ENCODE peak calls at places on chromosomes 12 and 14, in seven cellular contexts. One of them, this sample, is unnamed.

GRCh38 chr12:20044836-20045235 is 323.5 kb upstream of the PDE3A start:
- DNase-seq in PC-9: no peak
- DNase-seq in H1: no peak
- DNase-seq in HepG2: no peak
- DNase-seq in mammary epithelial cell: no peak
- DNase-seq in GM23248: peak; percentile 56
- DNase-seq in neuronal stem cell: no peak
- DNase-seq in this sample: peak; percentile 62

GRCh38 chr12:102474438-102475064 is 5.8 kb downstream of the IGF1 start:
- DNase-seq in HepG2: no peak
- DNase-seq in GM23248: peak; percentile 26
- DNase-seq in H1: no peak
- DNase-seq in neuronal stem cell: no peak
- DNase-seq in PC-9: no peak
- DNase-seq in mammary epithelial cell: peak; percentile 3
- DNase-seq in this sample: no peak

GRCh38 chr12:53500119-53500775 is 836 bp upstream of the TARBP2 start:
- DNase-seq in neuronal stem cell: no peak
- DNase-seq in PC-9: no peak
- DNase-seq in H1: no peak
- DNase-seq in mammary epithelial cell: peak; percentile 50
- DNase-seq in GM23248: peak; percentile 86
- DNase-seq in HepG2: peak; percentile 44
- DNase-seq in this sample: no peak

GRCh38 chr14:73777420-73777819 is 63.2 kb upstream of the PNMA1 start:
- DNase-seq in H1: no peak
- DNase-seq in mammary epithelial cell: no peak
- DNase-seq in neuronal stem cell: no peak
- DNase-seq in HepG2: no peak
- DNase-seq in GM23248: no peak
- DNase-seq in PC-9: no peak
- DNase-seq in this sample: no peak

GRCh38 chr12:113874999-113875561 is 91.0 kb downstream of the RBM19 start:
- DNase-seq in GM23248: peak; percentile 5
- DNase-seq in HepG2: no peak
- DNase-seq in PC-9: no peak
- DNase-seq in neuronal stem cell: no peak
- DNase-seq in H1: no peak
- DNase-seq in mammary epithelial cell: no peak
- DNase-seq in this sample: peak; percentile 98

GRCh38 chr14:87678624-87679023 is 314.4 kb downstream of the GALC start:
- DNase-seq in neuronal stem cell: no peak
- DNase-seq in GM23248: no peak
- DNase-seq in PC-9: no peak
- DNase-seq in HepG2: no peak
- DNase-seq in H1: no peak
- DNase-seq in mammary epithelial cell: no peak
- DNase-seq in this sample: no peak

GRCh38 chr14:105117710-105118385 is 50.7 kb downstream of the JAG2 start:
- DNase-seq in neuronal stem cell: no peak
- DNase-seq in GM23248: no peak
- DNase-seq in PC-9: no peak
- DNase-seq in HepG2: no peak
- DNase-seq in H1: no peak
- DNase-seq in mammary epithelial cell: no peak
- DNase-seq in this sample: peak; percentile 55

GRCh38 chr12:99619389-99620158 is 28.0 kb upstream of the GARIN6 start:
- DNase-seq in H1: no peak
- DNase-seq in mammary epithelial cell: peak; percentile 37
- DNase-seq in GM23248: peak; percentile 63
- DNase-seq in HepG2: peak; percentile 14
- DNase-seq in PC-9: no peak
- DNase-seq in neuronal stem cell: peak; percentile 18
- DNase-seq in this sample: peak; percentile 9

GRCh38 chr14:103427485-103428443 is 42.5 kb downstream of the MARK3 start:
- DNase-seq in PC-9: peak; percentile 35
- DNase-seq in mammary epithelial cell: peak; percentile 52
- DNase-seq in GM23248: peak; percentile 64
- DNase-seq in H1: peak; percentile 15
- DNase-seq in HepG2: no peak
- DNase-seq in neuronal stem cell: no peak
- DNase-seq in this sample: no peak

GRCh38 chr12:46555379-46555778 is 182.8 kb upstream of the SLC38A2 start:
- DNase-seq in HepG2: no peak
- DNase-seq in H1: no peak
- DNase-seq in neuronal stem cell: no peak
- DNase-seq in GM23248: peak; percentile 83
- DNase-seq in mammary epithelial cell: peak; percentile 83
- DNase-seq in PC-9: no peak
- DNase-seq in this sample: no peak

GRCh38 chr14:75981426-75981825 is 369 bp downstream of the TGFB3 start:
- DNase-seq in neuronal stem cell: peak; percentile 37
- DNase-seq in PC-9: no peak
- DNase-seq in mammary epithelial cell: no peak
- DNase-seq in GM23248: no peak
- DNase-seq in HepG2: peak; percentile 18
- DNase-seq in H1: no peak
- DNase-seq in this sample: peak; percentile 88

GRCh38 chr12:118103601-118104382 is at the start of gene VSIG10:
- DNase-seq in HepG2: peak; percentile 71
- DNase-seq in H1: no peak
- DNase-seq in PC-9: peak; percentile 82
- DNase-seq in mammary epithelial cell: peak; percentile 64
- DNase-seq in neuronal stem cell: peak; percentile 67
- DNase-seq in GM23248: peak; percentile 75
- DNase-seq in this sample: peak; percentile 97

GRCh38 chr14:54310151-54310851 is 86.5 kb upstream of the CDKN3 start:
- DNase-seq in H1: no peak
- DNase-seq in PC-9: peak; percentile 44
- DNase-seq in GM23248: peak; percentile 17
- DNase-seq in HepG2: no peak
- DNase-seq in mammary epithelial cell: no peak
- DNase-seq in neuronal stem cell: no peak
- DNase-seq in this sample: no peak

GRCh38 chr14:100067971-100068959 is 3.0 kb downstream of the EVL start:
- DNase-seq in mammary epithelial cell: peak; percentile 79
- DNase-seq in GM23248: peak; percentile 62
- DNase-seq in PC-9: peak; percentile 61
- DNase-seq in H1: no peak
- DNase-seq in HepG2: no peak
- DNase-seq in neuronal stem cell: no peak
- DNase-seq in this sample: no peak

GRCh38 chr14:35632276-35633071 is 98.5 kb downstream of the INSM2 start:
- DNase-seq in neuronal stem cell: no peak
- DNase-seq in mammary epithelial cell: peak; percentile 7
- DNase-seq in GM23248: peak; percentile 55
- DNase-seq in PC-9: no peak
- DNase-seq in H1: no peak
- DNase-seq in HepG2: no peak
- DNase-seq in this sample: no peak

GRCh38 chr14:35347323-35348043 is 55.3 kb downstream of the PSMA6 start:
- DNase-seq in GM23248: no peak
- DNase-seq in HepG2: peak; percentile 99
- DNase-seq in mammary epithelial cell: no peak
- DNase-seq in PC-9: no peak
- DNase-seq in H1: no peak
- DNase-seq in neuronal stem cell: no peak
- DNase-seq in this sample: no peak

GRCh38 chr12:12439636-12440035 is 82.8 kb downstream of the BORCS5 start:
- DNase-seq in mammary epithelial cell: peak; percentile 95
- DNase-seq in PC-9: no peak
- DNase-seq in HepG2: peak; percentile 87
- DNase-seq in H1: no peak
- DNase-seq in GM23248: peak; percentile 37
- DNase-seq in neuronal stem cell: no peak
- DNase-seq in this sample: no peak

GRCh38 chr12:57416039-57416996 is 14.5 kb downstream of the R3HDM2 start:
- DNase-seq in GM23248: peak; percentile 65
- DNase-seq in mammary epithelial cell: peak; percentile 17
- DNase-seq in PC-9: no peak
- DNase-seq in H1: no peak
- DNase-seq in HepG2: no peak
- DNase-seq in neuronal stem cell: no peak
- DNase-seq in this sample: no peak

GRCh38 chr12:57127710-57128518 is at the start of gene LRP1:
- DNase-seq in H1: no peak
- DNase-seq in mammary epithelial cell: peak; percentile 88
- DNase-seq in PC-9: peak; percentile 80
- DNase-seq in GM23248: peak; percentile 91
- DNase-seq in neuronal stem cell: peak; percentile 81
- DNase-seq in HepG2: peak; percentile 76
- DNase-seq in this sample: peak; percentile 96

GRCh38 chr12:48002179-48002601 is 2.1 kb downstream of the COL2A1 start:
- DNase-seq in HepG2: no peak
- DNase-seq in H1: no peak
- DNase-seq in GM23248: peak; percentile 31
- DNase-seq in PC-9: no peak
- DNase-seq in mammary epithelial cell: peak; percentile 12
- DNase-seq in neuronal stem cell: peak; percentile 41
- DNase-seq in this sample: peak; percentile 90

GRCh38 chr14:61527325-61528100 is 167.8 kb upstream of the HIF1A start:
- DNase-seq in GM23248: peak; percentile 73
- DNase-seq in HepG2: peak; percentile 30
- DNase-seq in PC-9: peak; percentile 49
- DNase-seq in neuronal stem cell: no peak
- DNase-seq in H1: no peak
- DNase-seq in mammary epithelial cell: peak; percentile 42
- DNase-seq in this sample: peak; percentile 56

DNA sequence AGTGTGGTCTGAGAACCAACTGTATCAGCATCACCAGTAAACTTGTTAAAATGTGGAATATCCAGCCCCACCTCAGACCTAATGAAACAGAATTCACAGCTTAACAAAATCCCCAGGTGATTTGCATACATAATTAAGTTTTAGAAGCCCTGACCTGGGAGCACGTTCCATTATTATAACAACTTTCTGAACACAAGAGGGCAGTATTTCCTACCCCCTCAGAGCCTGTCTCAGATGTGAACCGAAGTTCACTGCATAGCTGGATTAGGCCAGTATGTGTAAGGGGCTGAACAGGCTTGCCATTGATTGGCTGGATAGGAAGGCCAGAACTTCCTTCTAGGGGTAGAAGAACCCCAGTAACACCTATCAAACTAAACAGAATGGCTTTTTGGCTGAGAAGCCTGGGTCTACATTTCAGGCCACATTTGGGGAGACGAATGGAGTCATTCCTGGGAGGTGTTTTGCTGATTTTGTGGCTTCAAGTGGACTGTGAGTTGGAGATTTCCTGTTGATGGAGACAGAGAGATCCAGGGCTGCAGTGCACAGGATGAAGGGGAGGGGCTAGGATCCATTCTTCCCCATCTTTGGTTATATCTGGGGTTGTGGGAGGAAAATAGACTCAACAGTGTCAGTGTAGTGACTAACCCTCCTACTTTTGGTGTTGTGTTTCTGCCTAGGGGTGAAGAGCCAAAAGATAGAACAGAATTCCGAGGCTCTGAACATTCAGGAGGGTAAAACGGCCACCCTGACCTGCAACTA is 94.7 kb upstream of the OR4E1 start:
- DNase-seq in HepG2: peak; percentile 42
- DNase-seq in mammary epithelial cell: peak; percentile 24
- DNase-seq in H1: no peak
- DNase-seq in GM23248: peak; percentile 12
- DNase-seq in neuronal stem cell: peak; percentile 42
- DNase-seq in PC-9: peak; percentile 7
- DNase-seq in this sample: no peak
- H2AFZ ChIP-seq in HepG2: no peak overlapping the region
- H2AFZ ChIP-seq in mammary epithelial cell: peak overlapping the region; percentile 54
- H2AFZ ChIP-seq in H1: peak overlapping the region; percentile 94
- H2AFZ ChIP-seq in GM23248: no peak overlapping the region
- H2AFZ ChIP-seq in neuronal stem cell: no peak overlapping the region
- H2AFZ ChIP-seq in PC-9: no peak overlapping the region
- H2AFZ ChIP-seq in this sample: no peak overlapping the region

DNA sequence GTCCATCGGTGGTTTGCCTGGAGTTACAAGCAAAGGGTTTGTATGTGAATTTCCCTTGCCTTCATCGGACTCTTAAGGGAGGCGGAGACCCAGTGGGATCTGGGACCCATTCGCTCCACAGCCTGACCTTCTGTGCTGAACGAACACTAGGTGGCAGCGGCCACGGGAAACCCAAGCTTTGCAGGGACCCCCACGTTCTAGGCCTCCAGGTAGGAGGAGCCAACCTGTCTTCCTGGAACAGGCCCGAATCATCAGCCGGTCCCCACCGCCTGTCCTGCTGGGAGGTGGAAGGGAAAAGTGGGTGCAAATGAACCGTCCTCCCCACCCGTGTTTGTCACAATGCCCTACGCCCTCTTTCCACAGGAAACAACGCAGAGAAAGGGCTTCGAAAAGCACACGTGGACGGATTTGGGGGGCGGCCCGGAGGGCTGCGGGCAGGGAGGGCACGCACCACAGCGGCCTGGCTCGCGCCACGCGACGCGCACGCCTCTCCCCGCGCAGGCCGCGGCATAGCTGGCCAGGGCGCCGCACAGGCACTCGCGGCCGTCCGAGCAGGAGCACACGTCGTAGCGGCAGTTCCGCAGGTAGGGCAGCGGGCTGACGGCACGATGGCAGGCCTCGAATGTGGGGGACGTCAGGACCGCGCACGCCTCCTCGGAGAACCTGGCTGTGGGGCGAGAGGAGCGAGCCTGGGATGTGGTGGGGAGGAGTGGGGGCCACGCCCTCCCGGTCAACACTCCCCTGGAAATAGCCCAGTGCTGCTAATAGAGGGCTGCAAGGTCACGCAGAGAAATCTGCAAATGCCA is 67.9 kb downstream of the VWF start:
- DNase-seq in GM23248: no peak
- DNase-seq in HepG2: peak; percentile 14
- DNase-seq in mammary epithelial cell: no peak
- DNase-seq in PC-9: no peak
- DNase-seq in H1: peak; percentile 33
- DNase-seq in neuronal stem cell: no peak
- DNase-seq in this sample: peak; percentile 55
- H3K4me2 ChIP-seq in GM23248: no peak overlapping the region
- H3K4me2 ChIP-seq in HepG2: no peak overlapping the region
- H3K4me2 ChIP-seq in mammary epithelial cell: no peak overlapping the region
- H3K4me2 ChIP-seq in PC-9: no peak overlapping the region
- H3K4me2 ChIP-seq in H1: peak overlapping the region; percentile 92
- H3K4me2 ChIP-seq in neuronal stem cell: no peak overlapping the region
- H3K4me2 ChIP-seq in this sample: peak overlapping the region; percentile 57

GRCh38 chr12:54588110-54588831 is at the start of gene PPP1R1A:
- DNase-seq in neuronal stem cell: peak; percentile 31
- DNase-seq in GM23248: peak; percentile 18
- DNase-seq in HepG2: no peak
- DNase-seq in H1: no peak
- DNase-seq in PC-9: no peak
- DNase-seq in mammary epithelial cell: no peak
- DNase-seq in this sample: no peak
- H2AFZ ChIP-seq in neuronal stem cell: peak within 1 kb of the TSS; percentile 91
- H2AFZ ChIP-seq in GM23248: no peak within 1 kb of the TSS
- H2AFZ ChIP-seq in HepG2: no peak within 1 kb of the TSS
- H2AFZ ChIP-seq in H1: no peak within 1 kb of the TSS
- H2AFZ ChIP-seq in PC-9: no peak within 1 kb of the TSS
- H2AFZ ChIP-seq in mammary epithelial cell: no peak within 1 kb of the TSS
- H2AFZ ChIP-seq in this sample: no peak within 1 kb of the TSS

DNA sequence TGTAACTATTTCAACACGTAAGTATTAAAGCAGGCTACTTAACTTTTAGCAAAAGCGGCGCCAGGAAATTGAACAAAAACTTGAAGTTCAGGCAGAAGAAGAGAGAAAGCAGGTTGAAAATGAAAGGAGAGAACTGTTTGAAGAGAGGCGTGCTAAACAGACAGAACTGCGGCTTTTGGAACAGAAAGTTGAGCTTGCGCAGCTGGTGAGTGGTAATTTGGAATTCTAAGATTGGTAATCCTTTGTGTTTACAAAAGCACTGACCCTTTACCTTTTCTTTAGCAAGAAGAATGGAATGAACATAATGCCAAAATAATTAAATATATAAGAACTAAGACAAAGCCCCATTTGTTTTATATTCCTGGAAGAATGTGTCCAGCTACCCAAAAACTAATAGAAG is 4.0 kb downstream of the PNN start:
- DNase-seq in neuronal stem cell: no peak
- DNase-seq in H1: no peak
- DNase-seq in mammary epithelial cell: no peak
- DNase-seq in GM23248: no peak
- DNase-seq in HepG2: no peak
- DNase-seq in PC-9: no peak
- DNase-seq in this sample: no peak
- H3K4me2 ChIP-seq in neuronal stem cell: no peak overlapping the region
- H3K4me2 ChIP-seq in H1: no peak overlapping the region
- H3K4me2 ChIP-seq in mammary epithelial cell: no peak overlapping the region
- H3K4me2 ChIP-seq in GM23248: no peak overlapping the region
- H3K4me2 ChIP-seq in HepG2: no peak overlapping the region
- H3K4me2 ChIP-seq in PC-9: no peak overlapping the region
- H3K4me2 ChIP-seq in this sample: no peak overlapping the region